ENCODE peak calls at places on chromosome 9, in four cellular contexts. V is hepatocyte, Y is SJCRH30, K is ascending aorta. X is an unnamed sample.

GRCh38 chr9:34636791-34637355 is 714 bp downstream of the SIGMAR1 start:
- DNase-seq in V (no peak), Y (peak; percentile 59), K (peak; percentile 75), X (no peak)

GRCh38 chr9:105127863-105128220 is 116.6 kb upstream of the SLC44A1 start:
- DNase-seq in V (no peak), Y (no peak), K (no peak), X (no peak)

GRCh38 chr9:119273325-119273904 is 95.8 kb downstream of the BRINP1 start:
- DNase-seq in V (no peak), Y (no peak), K (no peak), X (no peak)

GRCh38 chr9:96453625-96454024 is 3.7 kb downstream of the HABP4 start:
- DNase-seq in V (peak; percentile 42), Y (no peak), K (peak; percentile 69), X (peak; percentile 60)

GRCh38 chr9:110769667-110770066 is 101.1 kb downstream of the MUSK start:
- DNase-seq in V (no peak), Y (peak; percentile 57), K (no peak), X (no peak)

GRCh38 chr9:114200721-114201300 is 45.5 kb downstream of the COL27A1 start:
- DNase-seq in V (no peak), Y (no peak), K (no peak), X (no peak)

GRCh38 chr9:121616356-121616755 is 35.1 kb upstream of the DAB2IP start:
- DNase-seq in V (no peak), Y (no peak), K (no peak), X (no peak)

GRCh38 chr9:36191290-36191645 is 547 bp downstream of the CLTA start:
- DNase-seq in V (peak; percentile 42), Y (peak; percentile 28), K (no peak), X (no peak)

GRCh38 chr9:120109242-120109641 is 470.7 kb downstream of the CDK5RAP2 start:
- DNase-seq in V (peak; percentile 44), Y (peak; percentile 56), K (no peak), X (peak; percentile 81)

GRCh38 chr9:137138058-137138697 is 776 bp upstream of the GRIN1 start:
- DNase-seq in V (no peak), Y (peak; percentile 85), K (no peak), X (peak; percentile 89)

GRCh38 chr9:36118706-36119105 is 17.8 kb upstream of the GLIPR2 start:
- DNase-seq in V (no peak), Y (no peak), K (no peak), X (no peak)

GRCh38 chr9:79384506-79384905 is 187.3 kb upstream of the TLE4 start:
- DNase-seq in V (no peak), Y (peak; percentile 87), K (no peak), X (no peak)

GRCh38 chr9:137615387-137615871 is 3.4 kb upstream of the EHMT1 start:
- DNase-seq in V (no peak), Y (no peak), K (no peak), X (peak; percentile 41)

GRCh38 chr9:127786773-127787123 is 914 bp downstream of the CDK9 start:
- DNase-seq in V (no peak), Y (no peak), K (no peak), X (no peak)

GRCh38 chr9:76658510-76659231 is 105.6 kb upstream of the PCA3 start:
- DNase-seq in V (peak; percentile 74), Y (peak; percentile 62), K (no peak), X (peak; percentile 22)

GRCh38 chr9:134910146-134910545 is 7.6 kb downstream of the FCN1 start:
- DNase-seq in V (no peak), Y (no peak), K (peak; percentile 46), X (no peak)

GRCh38 chr9:121271368-121272351 is 3.7 kb downstream of the GSN start:
- DNase-seq in V (peak; percentile 36), Y (peak; percentile 90), K (no peak), X (no peak)

GRCh38 chr9:126677188-126678084 is 63.7 kb downstream of the LMX1B start:
- DNase-seq in V (no peak), Y (no peak), K (no peak), X (peak; percentile 67)

GRCh38 chr9:75061169-75061568 is 26.8 kb downstream of the NMRK1 start:
- DNase-seq in V (no peak), Y (no peak), K (no peak), X (no peak)
- H3K4me3 ChIP-seq in V (no peak overlapping the region), Y (no peak overlapping the region), K (no peak overlapping the region), X (no peak overlapping the region)

GRCh38 chr9:108855529-108855886 is 278 bp downstream of the ACTL7B start:
- DNase-seq in V (no peak), Y (no peak), K (no peak), X (no peak)
- H3K4me3 ChIP-seq in V (no peak overlapping the region), Y (no peak overlapping the region), K (no peak overlapping the region), X (no peak overlapping the region)

DNA sequence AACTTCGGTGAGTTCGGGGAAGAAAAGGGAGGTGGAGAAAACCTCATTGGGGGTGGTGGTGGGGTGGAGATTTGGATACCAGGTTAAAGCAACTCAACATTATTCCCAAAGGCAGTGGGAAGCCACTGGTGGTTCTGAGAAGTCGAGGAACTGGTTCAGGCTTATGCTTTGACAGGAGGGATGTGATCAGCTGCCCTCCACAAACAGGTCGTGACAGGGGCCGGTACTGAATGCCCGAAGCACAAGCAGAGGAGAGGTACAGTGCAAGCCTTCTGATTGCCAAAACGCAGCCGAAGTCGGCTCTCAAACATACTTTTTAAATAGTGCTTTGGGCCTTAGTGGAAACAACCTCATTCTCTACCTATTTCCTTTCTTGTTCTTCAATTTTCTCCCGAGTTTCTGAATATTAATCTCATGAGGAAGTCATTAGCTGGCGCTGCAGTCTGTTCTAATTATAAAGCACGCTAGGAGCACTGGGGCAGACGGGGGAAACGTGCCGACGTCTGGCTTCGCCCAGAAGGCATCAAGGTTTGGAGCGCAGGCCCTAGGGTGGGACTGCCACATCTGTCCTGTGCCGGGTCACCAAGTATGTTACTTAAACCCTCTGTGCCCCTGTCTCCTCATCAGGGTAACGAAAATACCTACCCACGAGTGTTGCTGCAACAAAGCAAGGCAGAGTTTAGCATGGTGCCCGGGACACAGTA is 27.3 kb downstream of the SHB start:
- DNase-seq in V (no peak), Y (no peak), K (no peak), X (peak; percentile 23)
- H3K4me3 ChIP-seq in V (no peak overlapping the region), Y (no peak overlapping the region), K (no peak overlapping the region), X (no peak overlapping the region)

GRCh38 chr9:130990362-130991226 is 18.4 kb upstream of the LAMC3 start:
- DNase-seq in V (no peak), Y (peak; percentile 77), K (no peak), X (peak; percentile 64)
- H3K4me3 ChIP-seq in V (no peak overlapping the region), Y (peak overlapping the region; percentile 42), K (no peak overlapping the region), X (no peak overlapping the region)

GRCh38 chr9:4298255-4299005 is 1.4 kb downstream of the GLIS3 start:
- DNase-seq in V (peak; percentile 63), Y (peak; percentile 40), K (peak; percentile 82), X (peak; percentile 58)

GRCh38 chr9:4301971-4302427 is 2.1 kb upstream of the GLIS3 start:
- DNase-seq in V (peak; percentile 75), Y (peak; percentile 15), K (peak; percentile 91), X (no peak)

GRCh38 chr9:4299006-4299795 is 667 bp downstream of the GLIS3 start:
- DNase-seq in V (peak; percentile 67), Y (peak; percentile 55), K (peak; percentile 75), X (peak; percentile 78)

GRCh38 chr9:4303002-4303401 is 3.1 kb upstream of the GLIS3 start:
- DNase-seq in V (peak; percentile 47), Y (no peak), K (no peak), X (no peak)

DNA sequence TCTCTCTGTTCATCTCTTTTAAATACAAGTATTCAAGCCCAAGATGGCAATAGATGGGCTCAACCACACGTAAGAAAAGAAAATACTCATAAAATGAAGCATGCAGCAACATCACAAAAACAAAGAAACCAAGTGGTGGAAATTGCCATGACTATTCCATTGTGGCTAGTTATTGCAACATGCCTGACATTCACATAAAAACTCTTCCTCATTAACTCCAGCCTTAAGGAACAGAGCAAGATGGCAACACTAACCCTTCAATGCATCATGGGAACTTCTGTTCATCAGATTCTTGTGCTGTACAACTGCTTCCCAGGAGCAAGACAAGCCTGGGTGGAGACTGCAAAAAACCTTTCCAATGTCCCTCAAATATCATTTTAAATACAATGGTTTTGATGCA is 1.4 kb upstream of the GLIS3 start:
- DNase-seq in V (no peak), Y (no peak), K (no peak), X (no peak)
- H3K4me3 ChIP-seq in V (no peak overlapping the region), Y (no peak overlapping the region), K (no peak overlapping the region), X (no peak overlapping the region)

DNA sequence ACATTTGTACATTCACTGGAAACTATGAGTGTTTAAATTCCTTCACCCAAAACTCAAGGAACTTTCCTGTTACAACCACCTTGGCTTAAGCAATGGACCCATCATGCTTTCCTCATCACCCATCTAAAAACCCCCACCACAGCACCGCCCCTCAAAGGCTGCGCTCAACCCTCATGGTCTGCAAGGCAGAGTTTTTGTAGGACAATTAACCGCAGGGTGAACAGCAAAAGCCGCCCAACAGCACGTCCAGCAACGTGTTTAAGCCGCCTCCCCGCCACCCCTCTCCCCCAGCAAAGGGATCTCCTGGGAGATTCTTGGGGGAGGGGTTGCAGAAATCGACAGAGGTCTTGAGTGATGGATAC is 2.0 kb downstream of the ROR2 start:
- DNase-seq in V (peak; percentile 35), Y (no peak), K (no peak), X (no peak)
- H3K4me3 ChIP-seq in V (peak overlapping the region; percentile 97), Y (no peak overlapping the region), K (no peak overlapping the region), X (peak overlapping the region; percentile 68)

DNA sequence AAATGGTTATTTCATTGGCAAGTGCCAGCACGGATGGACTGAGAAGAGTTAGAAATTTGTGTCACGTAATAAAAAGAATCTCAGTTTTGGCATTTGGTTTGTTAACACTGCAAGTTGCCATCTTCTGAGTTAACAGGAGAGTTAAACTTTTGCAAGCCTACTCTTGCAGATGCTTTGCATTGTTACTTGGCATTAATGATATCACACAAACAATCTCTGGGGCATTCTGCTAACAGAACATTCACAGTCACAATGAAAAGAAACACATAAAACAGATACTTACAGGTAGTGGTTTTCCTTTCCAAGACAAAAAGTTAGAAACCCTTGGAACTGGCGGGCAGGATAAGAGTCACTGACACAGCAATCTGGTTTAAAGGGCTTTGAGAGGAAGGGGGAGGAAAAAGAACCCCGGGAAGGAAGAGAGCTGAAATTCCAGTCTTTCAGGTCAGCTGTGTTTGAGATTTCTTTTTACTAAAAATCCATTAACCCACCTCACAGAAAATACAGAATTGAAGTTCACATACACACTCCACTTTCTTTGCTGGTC is 524 bp downstream of the FREM1 start:
- DNase-seq in V (peak; percentile 30), Y (no peak), K (no peak), X (no peak)
- H3K4me3 ChIP-seq in V (peak overlapping the region; percentile 14), Y (peak overlapping the region; percentile 47), K (peak overlapping the region; percentile 64), X (no peak overlapping the region)

X was measured in H7.